ENCODE peak calls at places on chromosomes 7 and 10, in eight cellular contexts. Z is fibroblast of pulmonary artery; D is activated CD4-positive, alpha-beta T cell treated with anti-CD3 and anti-CD28 coated beads, Interleukin-2, amount 50 U/mL, for 1 hour; X is PC-9; K is A172; Y is colonic mucosa; G is NCI-H1092 treated with DMSO at 0.1 percent for 48 hours; C is stimulated activated CD8-positive, alpha-beta memory T cell treated with anti-CD3 and anti-CD28 coated beads, Interleukin-7, amount 100 ng/mL, for 1 hour. I is an unnamed sample.
A peak's percentile ranks its signal among the peaks of the same experiment; 100 is the strongest.

GRCh38 chr7:157937432-157937831 is 600.6 kb downstream of the DNAJB6 start:
- DNase-seq in K (no peak), G (no peak), Z (no peak), C (no peak), X (no peak), D (no peak), Y (no peak), I (no peak)

GRCh38 chr7:34208878-34209621 is 303.7 kb downstream of the BMPER start:
- DNase-seq in K (no peak), Z (peak; percentile 20), X (peak; percentile 25), Y (no peak), C (no peak), D (no peak), G (no peak), I (no peak)

GRCh38 chr10:6182454-6183098 is 20.2 kb upstream of the PFKFB3 start:
- DNase-seq in G (no peak), Y (no peak), K (no peak), X (no peak), Z (no peak), D (no peak), C (no peak), I (no peak)

GRCh38 chr7:50068850-50069551 is 24.0 kb downstream of the ZPBP start:
- DNase-seq in C (no peak), G (peak; percentile 9), D (no peak), K (peak; percentile 66), X (peak; percentile 77), Z (peak; percentile 44), Y (peak; percentile 57), I (no peak)

GRCh38 chr10:24849051-24849450 is 103.4 kb downstream of the PRTFDC1 start:
- DNase-seq in C (no peak), D (no peak), G (no peak), Z (no peak), X (no peak), K (no peak), Y (no peak), I (no peak)

GRCh38 chr10:64486149-64486548 is 964.9 kb downstream of the REEP3 start:
- DNase-seq in K (peak; percentile 10), D (no peak), C (no peak), Y (no peak), X (no peak), G (no peak), Z (peak; percentile 35), I (no peak)

GRCh38 chr10:130412317-130412716 is 276.1 kb downstream of the GLRX3 start:
- DNase-seq in Z (no peak), C (no peak), Y (no peak), K (no peak), D (no peak), X (no peak), G (no peak), I (no peak)

GRCh38 chr10:21174670-21175495 is 277.8 kb upstream of the NEBL start:
- DNase-seq in Y (no peak), X (peak; percentile 73), C (no peak), K (peak; percentile 18), D (no peak), G (no peak), Z (no peak), I (no peak)

GRCh38 chr7:138002828-138003189 is 923 bp upstream of the CREB3L2 start:
- DNase-seq in D (no peak), Z (no peak), X (no peak), K (no peak), G (no peak), C (no peak), Y (no peak), I (no peak)

GRCh38 chr7:18402488-18403183 is 92.9 kb upstream of the HDAC9 start:
- DNase-seq in Y (no peak), G (no peak), Z (peak; percentile 62), D (no peak), C (no peak), K (peak; percentile 79), X (peak; percentile 38), I (no peak)

GRCh38 chr7:80634505-80634904 is 3.9 kb upstream of the CD36 start:
- DNase-seq in X (peak; percentile 40), G (no peak), K (peak; percentile 45), C (no peak), Z (peak; percentile 90), Y (no peak), D (no peak), I (no peak)

GRCh38 chr10:117718970-117719369 is 176.4 kb downstream of the EMX2 start:
- DNase-seq in C (no peak), D (no peak), G (no peak), Z (no peak), K (peak; percentile 32), Y (no peak), X (no peak), I (no peak)

GRCh38 chr7:80463272-80463920 is 48.5 kb downstream of the GNAT3 start:
- DNase-seq in X (no peak), Z (peak; percentile 36), K (no peak), D (no peak), Y (no peak), G (no peak), C (no peak), I (no peak)

GRCh38 chr7:128810997-128811396 is 19.2 kb upstream of the FLNC start:
- DNase-seq in K (no peak), Y (no peak), G (no peak), D (no peak), X (no peak), C (no peak), Z (no peak), I (no peak)

GRCh38 chr10:93757766-93758509 is at the start of gene LGI1:
- DNase-seq in Z (peak; percentile 22), D (no peak), X (no peak), K (no peak), Y (no peak), C (no peak), G (no peak), I (no peak)

GRCh38 chr7:50474382-50475155 is 24.4 kb upstream of the FIGNL1 start:
- DNase-seq in C (no peak), D (no peak), K (peak; percentile 33), G (no peak), Z (peak; percentile 10), Y (no peak), X (peak; percentile 69), I (no peak)

GRCh38 chr7:46653848-46654247 is 732.8 kb upstream of the IGFBP3 start:
- DNase-seq in G (no peak), C (no peak), X (no peak), K (no peak), Y (no peak), D (no peak), Z (no peak), I (no peak)

GRCh38 chr10:12690525-12691139 is 310.9 kb downstream of the CCDC3 start:
- DNase-seq in Z (no peak), G (no peak), K (no peak), C (no peak), Y (no peak), D (no peak), X (no peak), I (no peak)

GRCh38 chr10:124697837-124698559 is 46.2 kb downstream of the FAM53B start:
- DNase-seq in D (peak; percentile 38), Y (no peak), G (no peak), C (no peak), K (peak; percentile 3), Z (no peak), X (no peak), I (no peak)

GRCh38 chr10:102775201-102775972 is 31.6 kb downstream of the WBP1L start:
- DNase-seq in C (no peak), K (no peak), Y (no peak), D (no peak), G (no peak), Z (peak; percentile 53), X (no peak), I (peak; percentile 11)

GRCh38 chr7:100957832-100958421 is 8.6 kb downstream of the MUC3A start:
- DNase-seq in C (no peak), D (no peak), X (no peak), Y (no peak), G (no peak), K (no peak), Z (peak; percentile 26), I (no peak)

GRCh38 chr7:16170671-16171070 is 250.7 kb downstream of the CRPPA start:
- DNase-seq in Y (no peak), K (no peak), X (no peak), D (no peak), Z (no peak), G (no peak), C (no peak), I (no peak)

GRCh38 chr7:105149827-105150226 is 135.8 kb downstream of the KMT2E start:
- DNase-seq in C (no peak), Z (peak; percentile 47), K (peak; percentile 66), X (no peak), G (no peak), Y (no peak), D (no peak), I (no peak)

GRCh38 chr10:14648042-14648765 is 126.5 kb downstream of the FAM107B start:
- DNase-seq in G (peak; percentile 96), Y (peak; percentile 71), K (peak; percentile 35), D (peak; percentile 70), Z (peak; percentile 81), C (peak; percentile 29), X (no peak), I (peak; percentile 14)